ENCODE peak calls at places on chromosomes 11 and 22, in six cellular contexts. One of them, this sample, is unnamed.

GRCh38 chr11:129223701-129224149 is 31.6 kb upstream of the ARHGAP32 start:
- DNase-seq in mesenchymal stem cell: peak; percentile 70
- DNase-seq in EL: no peak
- DNase-seq in GM23338: no peak
- DNase-seq in psoas muscle: no peak
- DNase-seq in left colon: no peak
- DNase-seq in this sample: no peak

GRCh38 chr11:28673687-28674431 is 565.7 kb downstream of the METTL15 start:
- DNase-seq in EL: peak; percentile 71
- DNase-seq in psoas muscle: no peak
- DNase-seq in left colon: no peak
- DNase-seq in mesenchymal stem cell: no peak
- DNase-seq in GM23338: peak; percentile 6
- DNase-seq in this sample: no peak

GRCh38 chr11:66848671-66849500 is 5.6 kb downstream of the RCE1 start:
- DNase-seq in psoas muscle: peak; percentile 48
- DNase-seq in left colon: no peak
- DNase-seq in GM23338: no peak
- DNase-seq in mesenchymal stem cell: no peak
- DNase-seq in EL: no peak
- DNase-seq in this sample: no peak

GRCh38 chr11:108237058-108237481 is 14.2 kb downstream of the ATM start:
- DNase-seq in EL: no peak
- DNase-seq in psoas muscle: no peak
- DNase-seq in GM23338: no peak
- DNase-seq in mesenchymal stem cell: peak; percentile 26
- DNase-seq in left colon: no peak
- DNase-seq in this sample: no peak

GRCh38 chr11:133695376-133695775 is 149.9 kb downstream of the SPATA19 start:
- DNase-seq in psoas muscle: no peak
- DNase-seq in mesenchymal stem cell: no peak
- DNase-seq in EL: no peak
- DNase-seq in left colon: no peak
- DNase-seq in GM23338: no peak
- DNase-seq in this sample: no peak

GRCh38 chr11:1084561-1085439 is 10.1 kb downstream of the MUC2 start:
- DNase-seq in psoas muscle: peak; percentile 56
- DNase-seq in mesenchymal stem cell: no peak
- DNase-seq in GM23338: no peak
- DNase-seq in left colon: no peak
- DNase-seq in EL: no peak
- DNase-seq in this sample: no peak

GRCh38 chr11:73716153-73717056 is 44.5 kb downstream of the RAB6A start:
- DNase-seq in GM23338: no peak
- DNase-seq in EL: no peak
- DNase-seq in left colon: no peak
- DNase-seq in psoas muscle: no peak
- DNase-seq in mesenchymal stem cell: peak; percentile 29
- DNase-seq in this sample: no peak

GRCh38 chr22:30204742-30205111 is 41.8 kb downstream of the LIF start:
- DNase-seq in mesenchymal stem cell: peak; percentile 47
- DNase-seq in EL: peak; percentile 78
- DNase-seq in GM23338: no peak
- DNase-seq in left colon: no peak
- DNase-seq in psoas muscle: peak; percentile 70
- DNase-seq in this sample: peak; percentile 20

GRCh38 chr22:24418786-24419479 is 8.5 kb upstream of the ADORA2A start:
- DNase-seq in GM23338: no peak
- DNase-seq in psoas muscle: no peak
- DNase-seq in left colon: no peak
- DNase-seq in EL: no peak
- DNase-seq in mesenchymal stem cell: no peak
- DNase-seq in this sample: no peak

GRCh38 chr22:46654927-46655595 is 34.9 kb downstream of the GRAMD4 start:
- DNase-seq in EL: no peak
- DNase-seq in mesenchymal stem cell: no peak
- DNase-seq in left colon: no peak
- DNase-seq in psoas muscle: no peak
- DNase-seq in GM23338: no peak
- DNase-seq in this sample: no peak

GRCh38 chr11:119403021-119403420 is 20.0 kb downstream of the THY1 start:
- DNase-seq in GM23338: no peak
- DNase-seq in left colon: no peak
- DNase-seq in EL: no peak
- DNase-seq in psoas muscle: no peak
- DNase-seq in mesenchymal stem cell: no peak
- DNase-seq in this sample: no peak

GRCh38 chr11:75725552-75726320 is 8.1 kb downstream of the MOGAT2 start:
- DNase-seq in mesenchymal stem cell: no peak
- DNase-seq in GM23338: no peak
- DNase-seq in EL: no peak
- DNase-seq in left colon: peak; percentile 9
- DNase-seq in psoas muscle: no peak
- DNase-seq in this sample: no peak

GRCh38 chr22:42366815-42367581 is 65.2 kb downstream of the NFAM1 start:
- DNase-seq in GM23338: no peak
- DNase-seq in left colon: peak; percentile 56
- DNase-seq in EL: no peak
- DNase-seq in mesenchymal stem cell: no peak
- DNase-seq in psoas muscle: no peak
- DNase-seq in this sample: no peak